ENCODE peak calls at places on chromosome 7, in four cellular contexts. A, O, C and K are unnamed samples.

GRCh38 chr7:46908770-46909169 is 673.1 kb downstream of the TNS3 start:
- DNase-seq in C (no peak), O (no peak), A (peak; percentile 69), K (no peak)

GRCh38 chr7:151663382-151664100 is 143.8 kb upstream of the RHEB start:
- DNase-seq in C (no peak), O (no peak), A (no peak), K (no peak)

GRCh38 chr7:66296001-66296521 is 90.9 kb downstream of the TPST1 start:
- DNase-seq in C (no peak), O (no peak), A (no peak), K (no peak)

GRCh38 chr7:84821671-84822534 is 365.0 kb downstream of the SEMA3D start:
- DNase-seq in A (no peak), O (no peak), C (no peak), K (no peak)

GRCh38 chr7:6608794-6609193 is 6.6 kb upstream of the ZNF853 start:
- DNase-seq in O (no peak), A (no peak), C (no peak), K (no peak)

GRCh38 chr7:27141591-27142561 is 1.6 kb downstream of the HOXA5 start:
- DNase-seq in A (no peak), C (no peak), O (no peak), K (no peak)

GRCh38 chr7:94654764-94655561 is 970 bp downstream of the SGCE start:
- DNase-seq in C (peak; percentile 38), A (no peak), O (no peak), K (peak; percentile 83)

GRCh38 chr7:66921396-66921917 is 432 bp downstream of the TMEM248 start:
- DNase-seq in O (peak; percentile 6), C (peak; percentile 27), A (peak; percentile 18), K (peak; percentile 12)

GRCh38 chr7:24923172-24923865 is 56.7 kb downstream of the OSBPL3 start:
- DNase-seq in A (no peak), O (no peak), C (no peak), K (no peak)

GRCh38 chr7:31027161-31027965 is 24.7 kb upstream of the ADCYAP1R1 start:
- DNase-seq in C (no peak), A (no peak), O (no peak), K (peak; percentile 94)

GRCh38 chr7:14766747-14767146 is 135.8 kb downstream of the DGKB start:
- DNase-seq in A (no peak), C (no peak), O (no peak), K (no peak)

GRCh38 chr7:31022726-31023125 is 29.4 kb upstream of the ADCYAP1R1 start:
- DNase-seq in O (no peak), C (no peak), A (no peak), K (no peak)

GRCh38 chr7:17147409-17147808 is 151.0 kb upstream of the AHR start:
- DNase-seq in O (no peak), C (no peak), A (no peak), K (no peak)

GRCh38 chr7:79854621-79855020 is 280.0 kb upstream of the GNAI1 start:
- DNase-seq in O (no peak), C (no peak), A (no peak), K (no peak)

GRCh38 chr7:22433710-22434460 is 66.1 kb downstream of the STEAP1B start:
- DNase-seq in C (peak; percentile 84), A (no peak), O (no peak), K (no peak)

GRCh38 chr7:108348913-108349312 is 107.3 kb downstream of the NRCAM start:
- DNase-seq in O (no peak), C (no peak), A (no peak), K (no peak)

GRCh38 chr7:5425507-5426225 is 2.0 kb upstream of the TNRC18 start:
- DNase-seq in C (peak; percentile 89), O (peak; percentile 75), A (peak; percentile 84), K (peak; percentile 61)

GRCh38 chr7:17690030-17690429 is 250.3 kb downstream of the SNX13 start:
- DNase-seq in O (no peak), C (no peak), A (peak; percentile 54), K (no peak)

GRCh38 chr7:4438723-4439245 is 243.3 kb upstream of the FOXK1 start:
- DNase-seq in O (no peak), A (no peak), C (no peak), K (no peak)